ENCODE peak calls at places on chromosomes 13 and 19, in ten cellular contexts. I, Q, G, Y, R, X, N, T, S and P are unnamed samples.

GRCh38 chr19:18433039-18433691 is 4.8 kb downstream of the ISYNA1 start:
- DNase-seq in S (no peak), Q (no peak), G (no peak), I (no peak), R (peak; percentile 58), Y (no peak), X (no peak), T (peak; percentile 50), N (no peak), P (no peak)

GRCh38 chr19:9934132-9934950 is 2.0 kb downstream of the OLFM2 start:
- DNase-seq in G (peak; percentile 74), N (no peak), S (peak; percentile 62), I (peak; percentile 88), R (peak; percentile 77), Q (peak; percentile 80), X (no peak), Y (peak; percentile 59), T (peak; percentile 72), P (peak; percentile 65)

GRCh38 chr13:96899946-96900345 is 94.3 kb downstream of the OXGR1 start:
- DNase-seq in I (no peak), N (no peak), Q (no peak), G (no peak), R (no peak), S (no peak), Y (no peak), T (no peak), X (no peak), P (no peak)

GRCh38 chr19:16001481-16002312 is 52.9 kb downstream of the OR10H4 start:
- DNase-seq in R (no peak), Q (no peak), X (no peak), I (no peak), S (no peak), G (no peak), N (no peak), T (peak; percentile 67), Y (peak; percentile 45), P (no peak)

GRCh38 chr19:4795400-4795799 is 3.9 kb downstream of the FEM1A start:
- DNase-seq in I (no peak), Y (peak; percentile 59), G (peak; percentile 21), S (no peak), X (no peak), Q (no peak), T (no peak), R (no peak), N (no peak), P (no peak)

GRCh38 chr13:64924401-64924800 is 2305.7 kb downstream of the PCDH9 start:
- DNase-seq in X (no peak), Y (no peak), R (no peak), N (no peak), Q (no peak), G (no peak), I (no peak), S (no peak), T (no peak), P (no peak)

GRCh38 chr13:39415403-39415802 is 187.6 kb downstream of the LHFPL6 start:
- DNase-seq in I (peak; percentile 57), N (no peak), T (peak; percentile 32), Q (peak; percentile 60), R (peak; percentile 49), X (no peak), S (peak; percentile 67), G (peak; percentile 41), Y (peak; percentile 22), P (peak; percentile 70)

GRCh38 chr13:27182844-27183497 is 11.4 kb upstream of the USP12 start:
- DNase-seq in R (peak; percentile 78), N (no peak), Y (peak; percentile 60), S (peak; percentile 60), G (peak; percentile 69), T (peak; percentile 98), X (peak; percentile 81), I (peak; percentile 35), Q (peak; percentile 41), P (no peak)

GRCh38 chr19:43572172-43572588 is 3.1 kb downstream of the XRCC1 start:
- DNase-seq in Y (no peak), R (no peak), N (no peak), Q (no peak), S (no peak), I (no peak), T (no peak), X (no peak), G (no peak), P (no peak)

GRCh38 chr13:30738946-30739528 is 3.7 kb downstream of the ALOX5AP start:
- DNase-seq in Y (no peak), N (no peak), X (no peak), G (no peak), I (no peak), T (no peak), Q (no peak), R (no peak), S (no peak), P (peak; percentile 24)
- H3K4me1 ChIP-seq in Y (peaks cover 48% of the 10 kb centered on the region), N (peaks cover 39% of the 10 kb centered on the region), X (peaks cover 50% of the 10 kb centered on the region), G (peaks cover 9% of the 10 kb centered on the region), I (peaks cover 17% of the 10 kb centered on the region), T (peaks cover 23% of the 10 kb centered on the region), Q (no peaks in the 10 kb centered on the region), R (peaks cover 1% of the 10 kb centered on the region), S (no peaks in the 10 kb centered on the region), P (peaks cover 12% of the 10 kb centered on the region)

GRCh38 chr19:47105874-47106273 is 7.7 kb downstream of the ZC3H4 start:
- DNase-seq in N (no peak), S (no peak), I (no peak), Q (no peak), G (no peak), T (no peak), R (no peak), Y (no peak), X (no peak), P (no peak)

GRCh38 chr19:47107953-47108746 is 5.4 kb downstream of the ZC3H4 start:
- DNase-seq in I (no peak), T (no peak), Q (no peak), Y (peak; percentile 50), R (no peak), X (no peak), S (no peak), G (no peak), N (no peak), P (no peak)

GRCh38 chr19:47109177-47109540 is 4.4 kb downstream of the ZC3H4 start:
- DNase-seq in I (no peak), S (no peak), T (no peak), R (no peak), Q (no peak), X (no peak), G (no peak), Y (no peak), N (no peak), P (peak; percentile 28)

GRCh38 chr19:47106819-47107200 is 6.8 kb downstream of the ZC3H4 start:
- DNase-seq in G (no peak), I (no peak), T (no peak), S (no peak), X (no peak), Y (no peak), R (no peak), Q (no peak), N (no peak), P (no peak)

GRCh38 chr19:47107201-47107952 is 6.2 kb downstream of the ZC3H4 start:
- DNase-seq in T (no peak), I (no peak), Y (peak; percentile 32), N (no peak), S (no peak), R (no peak), G (no peak), Q (no peak), X (no peak), P (no peak)
- H3K4me3 ChIP-seq in T (no peak overlapping the region), I (no peak overlapping the region), Y (no peak overlapping the region), N (no peak overlapping the region), S (no peak overlapping the region), R (no peak overlapping the region), G (no peak overlapping the region), Q (no peak overlapping the region), X (no peak overlapping the region), P (no peak overlapping the region)

GRCh38 chr13:113612626-113613025 is 28.1 kb downstream of the TFDP1 start:
- DNase-seq in S (no peak), R (no peak), N (no peak), Y (no peak), I (no peak), T (no peak), Q (no peak), G (no peak), X (no peak), P (no peak)
- H3K4me1 ChIP-seq in S (no peaks in the 10 kb centered on the region), R (peaks cover 8% of the 10 kb centered on the region), N (no peaks in the 10 kb centered on the region), Y (no peaks in the 10 kb centered on the region), I (peaks cover 12% of the 10 kb centered on the region), T (peaks cover 30% of the 10 kb centered on the region), Q (no peaks in the 10 kb centered on the region), G (peaks cover under 1% of the 10 kb centered on the region), X (peaks cover 5% of the 10 kb centered on the region), P (no peaks in the 10 kb centered on the region)

GRCh38 chr13:49057176-49057575 is 81.5 kb downstream of the FNDC3A start:
- DNase-seq in I (no peak), S (no peak), G (no peak), N (no peak), Y (no peak), R (no peak), T (no peak), Q (no peak), X (no peak), P (no peak)

GRCh38 chr13:49052801-49053200 is 77.1 kb downstream of the FNDC3A start:
- DNase-seq in G (no peak), I (no peak), X (no peak), R (no peak), N (no peak), Q (no peak), T (no peak), S (no peak), Y (peak; percentile 29), P (no peak)

GRCh38 chr13:49055021-49055420 is 79.3 kb downstream of the FNDC3A start:
- DNase-seq in R (no peak), X (no peak), I (no peak), N (no peak), Y (no peak), T (no peak), S (no peak), G (no peak), Q (no peak), P (no peak)

GRCh38 chr13:49053215-49053614 is 77.5 kb downstream of the FNDC3A start:
- DNase-seq in X (no peak), R (no peak), I (no peak), Q (no peak), T (no peak), N (no peak), S (no peak), G (no peak), Y (peak; percentile 49), P (no peak)

DNA sequence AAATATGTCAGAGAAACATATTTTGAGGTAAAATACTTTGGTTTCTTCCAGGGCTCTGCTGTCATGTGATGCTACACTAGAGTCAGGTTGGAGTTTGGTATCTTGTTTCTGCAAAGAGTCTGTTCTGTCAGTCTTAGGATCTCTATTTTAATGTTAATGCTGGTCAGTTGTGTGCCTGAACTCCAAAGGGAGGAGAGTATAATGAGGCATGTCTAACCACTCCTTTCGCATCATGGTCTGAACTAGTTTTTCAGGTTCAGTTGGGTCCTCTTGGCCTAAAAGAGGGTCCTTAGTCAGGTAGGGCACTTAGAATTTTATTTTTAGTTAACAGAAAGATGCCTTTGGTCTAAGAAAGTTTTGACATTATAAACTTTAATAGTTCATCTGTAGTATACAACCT is 78.2 kb downstream of the FNDC3A start:
- DNase-seq in X (no peak), S (no peak), N (no peak), Y (no peak), I (no peak), T (no peak), Q (no peak), G (no peak), R (no peak), P (no peak)
- H3K4me3 ChIP-seq in X (no peak overlapping the region), S (no peak overlapping the region), N (no peak overlapping the region), Y (no peak overlapping the region), I (no peak overlapping the region), T (no peak overlapping the region), Q (no peak overlapping the region), G (no peak overlapping the region), R (no peak overlapping the region), P (no peak overlapping the region)